ENCODE peak calls at places on chromosomes 6 and 20, in ten cellular contexts. B is transverse colon, P is H54, S is heart left ventricle, R is stomach, E is breast epithelium, J is testis, N is H1, Y is A549, Z is uterus. V is an unnamed sample.

GRCh38 chr6:170066679-170067078 is 224.2 kb downstream of the DLL1 start:
- DNase-seq in Z (peak), E (peak), Y (no peak), S (peak), J (no peak), B (peak), N (no peak), R (no peak), P (no peak), V (no peak)

GRCh38 chr6:139863964-139864363 is 489.5 kb upstream of the CITED2 start:
- DNase-seq in S (no peak), P (no peak), B (no peak), Y (no peak), R (no peak), E (no peak), J (no peak), N (no peak), Z (no peak), V (no peak)

GRCh38 chr20:56003111-56003800 is 2.1 kb downstream of the CBLN4 start:
- DNase-seq in B (no peak), R (no peak), P (no peak), E (no peak), J (no peak), N (peak), Y (no peak), S (no peak), Z (no peak), V (no peak)

GRCh38 chr20:17466641-17467040 is 64.5 kb downstream of the BFSP1 start:
- DNase-seq in N (no peak), Y (no peak), R (no peak), P (no peak), Z (no peak), B (no peak), S (no peak), J (no peak), E (no peak), V (no peak)

GRCh38 chr6:63097222-63097621 is 114.0 kb upstream of the FKBP1C start:
- DNase-seq in N (no peak), Z (no peak), J (no peak), P (no peak), S (no peak), B (no peak), E (no peak), Y (no peak), R (no peak), V (no peak)

GRCh38 chr6:117496383-117496990 is 14.0 kb downstream of the DCBLD1 start:
- DNase-seq in R (no peak), Y (no peak), N (no peak), E (no peak), B (no peak), Z (no peak), S (no peak), P (no peak), J (no peak), V (no peak)

GRCh38 chr6:4224082-4224978 is 89.0 kb upstream of the ECI2 start:
- DNase-seq in N (no peak), Y (no peak), B (no peak), S (no peak), P (no peak), Z (no peak), J (peak), E (no peak), R (no peak), V (no peak)

GRCh38 chr6:28922004-28922840 is 1.6 kb downstream of the TRIM27 start:
- DNase-seq in E (no peak), Y (peak), S (no peak), R (peak), N (no peak), P (no peak), B (peak), J (peak), Z (no peak), V (no peak)

GRCh38 chr6:53717571-53717970 is 52.0 kb upstream of the KLHL31 start:
- DNase-seq in S (no peak), E (no peak), Y (no peak), B (no peak), Z (no peak), N (no peak), R (no peak), J (no peak), P (no peak), V (no peak)

GRCh38 chr6:28940859-28941680 is 17.3 kb upstream of the TRIM27 start:
- DNase-seq in P (no peak), B (peak), Z (peak), E (no peak), S (peak), R (peak), N (peak), J (peak), Y (no peak), V (no peak)

GRCh38 chr20:48656661-48657211 is 171.1 kb downstream of the PREX1 start:
- DNase-seq in R (peak), J (no peak), S (no peak), B (no peak), Y (peak), P (peak), N (peak), E (no peak), Z (no peak), V (no peak)

GRCh38 chr6:119078449-119079287 is at the start of gene FAM184A:
- DNase-seq in R (peak), S (peak), E (peak), Z (peak), N (peak), P (peak), B (peak), J (peak), Y (peak), V (peak)

GRCh38 chr6:47292944-47293343 is 16.8 kb downstream of the TNFRSF21 start:
- DNase-seq in R (no peak), P (no peak), J (no peak), N (no peak), B (no peak), Y (no peak), Z (no peak), E (no peak), S (no peak), V (no peak)

GRCh38 chr6:69232506-69233194 is 564.2 kb downstream of the LMBRD1 start:
- DNase-seq in Z (peak), E (peak), R (peak), N (peak), Y (peak), P (peak), J (peak), S (peak), B (peak), V (peak)

GRCh38 chr20:13613917-13614316 is 24.8 kb downstream of the TASP1 start:
- DNase-seq in S (no peak), Z (no peak), Y (no peak), R (no peak), J (no peak), E (no peak), N (no peak), P (no peak), B (no peak), V (no peak)

GRCh38 chr6:112470396-112470795 is 123.3 kb downstream of the RFPL4B start:
- DNase-seq in Y (no peak), E (no peak), Z (no peak), P (no peak), S (no peak), B (no peak), N (no peak), R (no peak), J (no peak), V (no peak)

GRCh38 chr6:112469306-112469705 is 122.2 kb downstream of the RFPL4B start:
- DNase-seq in P (no peak), B (no peak), N (no peak), R (no peak), Y (no peak), S (no peak), E (no peak), J (no peak), Z (no peak), V (no peak)

GRCh38 chr6:112468359-112468758 is 121.2 kb downstream of the RFPL4B start:
- DNase-seq in R (no peak), J (no peak), Z (no peak), P (no peak), S (no peak), Y (no peak), N (no peak), B (no peak), E (no peak), V (no peak)

GRCh38 chr6:112464901-112465661 is 118.0 kb downstream of the RFPL4B start:
- DNase-seq in B (no peak), R (no peak), Y (no peak), E (no peak), N (no peak), Z (no peak), S (no peak), J (no peak), P (no peak), V (no peak)

GRCh38 chr6:112466378-112467151 is 119.4 kb downstream of the RFPL4B start:
- DNase-seq in S (no peak), B (no peak), N (no peak), Z (no peak), Y (no peak), E (no peak), P (no peak), J (no peak), R (no peak), V (no peak)
- TF ChIP-seq POLR2A in S (no peak), B (no peak), N (no peak), Z (no peak), Y (no peak), E (no peak), P (no peak), J (no peak), R (no peak), V (no peak)

DNA sequence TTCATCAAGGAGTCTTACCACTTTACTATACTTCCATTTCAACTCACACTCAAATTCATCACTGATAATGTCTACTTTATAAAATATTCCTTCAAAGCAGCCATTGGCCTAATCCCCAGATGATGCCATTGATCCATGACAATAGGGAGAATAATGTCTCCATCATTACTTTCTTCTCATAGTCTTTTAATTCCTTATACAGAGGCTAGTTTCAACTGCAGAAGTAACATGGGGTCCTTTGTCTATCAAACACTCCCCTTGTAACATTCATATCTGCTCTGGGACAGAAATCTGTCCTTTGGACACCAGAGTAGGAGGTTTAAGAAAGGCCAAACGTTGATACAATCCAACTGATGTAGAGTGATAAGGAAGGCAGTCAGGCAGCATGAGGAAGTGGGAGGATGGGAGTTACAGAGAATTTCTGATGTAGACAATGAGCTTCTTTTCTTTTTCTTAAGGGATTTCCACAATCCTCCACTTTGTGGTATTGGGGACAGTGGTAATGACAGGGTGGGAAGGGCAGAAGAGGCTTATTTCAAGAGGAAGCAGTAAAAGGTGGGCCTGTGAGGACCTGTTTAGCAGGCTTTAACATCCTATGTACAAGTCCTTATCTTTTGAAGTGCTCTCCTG is 18.9 kb upstream of the HLA-DOA start:
- DNase-seq in Y (no peak), J (no peak), Z (no peak), S (no peak), E (no peak), R (no peak), P (no peak), N (no peak), B (no peak), V (no peak)
- TF ChIP-seq POLR2A in Y (no peak), J (no peak), Z (no peak), S (no peak), E (no peak), R (no peak), P (no peak), N (no peak), B (no peak), V (peak)

GRCh38 chr6:108562503-108562993 is 1.8 kb downstream of the FOXO3 start:
- DNase-seq in E (no peak), Y (peak), B (peak), S (peak), P (peak), N (peak), J (peak), R (peak), Z (peak), V (no peak)
- TF ChIP-seq POLR2A in E (peak), Y (no peak), B (peak), S (peak), P (no peak), N (peak), J (no peak), R (no peak), Z (peak), V (no peak)

GRCh38 chr6:68042339-68043121 is 592.6 kb upstream of the ADGRB3 start:
- DNase-seq in S (no peak), Y (no peak), J (no peak), B (no peak), P (no peak), R (no peak), E (no peak), N (no peak), Z (no peak), V (no peak)

GRCh38 chr6:68039641-68040311 is 595.3 kb upstream of the ADGRB3 start:
- DNase-seq in B (no peak), R (no peak), E (no peak), S (no peak), J (no peak), P (no peak), Y (no peak), N (no peak), Z (no peak), V (no peak)

GRCh38 chr6:68040312-68040778 is 594.7 kb upstream of the ADGRB3 start:
- DNase-seq in E (no peak), P (no peak), J (peak), Y (no peak), S (no peak), Z (no peak), R (no peak), B (no peak), N (peak), V (no peak)

GRCh38 chr6:68038815-68039408 is 596.2 kb upstream of the ADGRB3 start:
- DNase-seq in J (peak), P (no peak), R (no peak), Z (no peak), Y (no peak), N (peak), S (no peak), B (no peak), E (no peak), V (no peak)

DNA sequence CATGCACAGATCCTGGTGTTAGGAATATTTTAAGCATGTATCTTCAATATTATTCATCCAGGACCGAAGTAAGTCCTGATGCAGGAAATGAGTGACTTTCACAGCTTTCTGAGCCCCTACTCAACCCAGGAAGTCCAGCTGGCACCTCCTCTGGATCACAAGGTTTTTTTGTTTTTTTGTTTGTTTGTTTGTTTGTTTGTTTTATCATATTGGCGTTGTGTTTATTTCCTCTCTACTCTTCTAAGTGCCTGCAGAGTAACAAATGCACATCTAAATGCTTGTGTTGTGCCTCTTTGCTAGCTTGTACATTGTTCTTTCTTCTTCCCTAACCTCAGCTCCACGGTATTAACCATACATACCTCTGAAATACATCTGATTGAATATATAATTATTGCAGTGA is 594.3 kb upstream of the ADGRB3 start:
- DNase-seq in Z (no peak), N (no peak), P (no peak), S (no peak), Y (no peak), B (no peak), R (no peak), J (no peak), E (no peak), V (no peak)
- TF ChIP-seq POLR2A in Z (no peak), N (no peak), P (no peak), S (no peak), Y (no peak), B (no peak), R (no peak), J (no peak), E (no peak), V (no peak)

V was measured in GM12892.